ENCODE peak calls at places on chromosomes 13 and 19, in six cellular contexts. H, V, S, U, Y and J are unnamed samples.
A peak's percentile ranks its signal among the peaks of the same experiment; 100 is the strongest.

GRCh38 chr19:50300814-50301606 is 28.2 kb downstream of the KCNC3 start:
- DNase-seq in H (no peak), V (peak; percentile 10), S (peak; percentile 76), U (no peak), Y (no peak), J (no peak)

GRCh38 chr19:18500376-18500775 is 21.5 kb downstream of the ELL start:
- DNase-seq in H (no peak), V (no peak), S (no peak), U (no peak), Y (no peak), J (no peak)

GRCh38 chr13:41952749-41953148 is 8.2 kb downstream of the VWA8 start:
- DNase-seq in H (no peak), V (no peak), S (no peak), U (no peak), Y (no peak), J (no peak)

GRCh38 chr13:28467886-28468519 is 26.9 kb downstream of the FLT1 start:
- DNase-seq in H (no peak), V (peak; percentile 56), S (no peak), U (no peak), Y (no peak), J (no peak)

GRCh38 chr13:37899753-37900152 is 30.2 kb upstream of the TRPC4 start:
- DNase-seq in H (peak; percentile 55), V (no peak), S (no peak), U (no peak), Y (no peak), J (no peak)

GRCh38 chr19:3849092-3849491 is 19.7 kb downstream of the ZFR2 start:
- DNase-seq in H (peak; percentile 45), V (no peak), S (no peak), U (peak; percentile 39), Y (no peak), J (peak; percentile 38)

GRCh38 chr13:42707003-42707402 is 74.4 kb upstream of the FAM216B start:
- DNase-seq in H (no peak), V (no peak), S (no peak), U (no peak), Y (no peak), J (no peak)

GRCh38 chr13:24741791-24742190 is 22.2 kb upstream of the RNF17 start:
- DNase-seq in H (no peak), V (no peak), S (no peak), U (no peak), Y (no peak), J (no peak)

GRCh38 chr13:40819797-40820315 is 30.4 kb downstream of the SLC25A15 start:
- DNase-seq in H (no peak), V (no peak), S (no peak), U (no peak), Y (no peak), J (no peak)

GRCh38 chr13:76647550-76647949 is 238.7 kb downstream of the KCTD12 start:
- DNase-seq in H (no peak), V (peak; percentile 37), S (no peak), U (no peak), Y (no peak), J (no peak)

GRCh38 chr19:17184381-17184841 is 30.7 kb upstream of the USE1 start:
- DNase-seq in H (no peak), V (no peak), S (no peak), U (peak; percentile 32), Y (no peak), J (no peak)

GRCh38 chr13:109427148-109427547 is 359.2 kb downstream of the IRS2 start:
- DNase-seq in H (no peak), V (peak; percentile 33), S (peak; percentile 12), U (no peak), Y (no peak), J (no peak)

GRCh38 chr13:84118845-84119409 is 236.7 kb upstream of the SLITRK1 start:
- DNase-seq in H (no peak), V (no peak), S (no peak), U (no peak), Y (no peak), J (no peak)

GRCh38 chr13:70310720-70311119 is 202.5 kb upstream of the KLHL1 start:
- DNase-seq in H (peak; percentile 68), V (no peak), S (peak; percentile 63), U (peak; percentile 24), Y (no peak), J (no peak)

GRCh38 chr13:84439108-84439507 is 556.8 kb upstream of the SLITRK1 start:
- DNase-seq in H (no peak), V (no peak), S (no peak), U (no peak), Y (no peak), J (no peak)

DNA sequence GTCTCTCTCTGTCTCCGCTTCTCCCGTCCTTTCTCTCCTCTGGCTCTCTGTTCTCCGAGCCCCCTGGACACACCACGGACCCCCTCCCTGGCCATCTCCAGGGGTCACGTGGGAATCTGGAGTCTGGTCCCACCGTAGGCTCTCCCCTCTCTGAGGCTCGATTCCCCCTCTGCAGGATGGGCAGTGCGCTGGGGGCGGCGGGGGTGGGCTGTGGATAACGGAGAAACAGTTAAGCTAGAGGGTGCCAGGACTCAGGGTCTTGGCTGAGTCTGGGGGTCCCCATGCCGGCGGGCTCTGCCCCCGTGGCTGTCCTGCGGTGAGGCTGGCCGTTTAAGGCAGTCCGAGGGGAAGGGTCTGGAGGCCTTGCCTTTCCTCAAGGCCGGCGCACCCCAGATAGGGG is 462 bp upstream of the MEIS3 start:
- DNase-seq in H (no peak), V (no peak), S (no peak), U (no peak), Y (no peak), J (no peak)
- H3K4me3 ChIP-seq in H (no peak overlapping the region), V (no peak overlapping the region), S (no peak overlapping the region), U (no peak overlapping the region), Y (no peak overlapping the region), J (no peak overlapping the region)

DNA sequence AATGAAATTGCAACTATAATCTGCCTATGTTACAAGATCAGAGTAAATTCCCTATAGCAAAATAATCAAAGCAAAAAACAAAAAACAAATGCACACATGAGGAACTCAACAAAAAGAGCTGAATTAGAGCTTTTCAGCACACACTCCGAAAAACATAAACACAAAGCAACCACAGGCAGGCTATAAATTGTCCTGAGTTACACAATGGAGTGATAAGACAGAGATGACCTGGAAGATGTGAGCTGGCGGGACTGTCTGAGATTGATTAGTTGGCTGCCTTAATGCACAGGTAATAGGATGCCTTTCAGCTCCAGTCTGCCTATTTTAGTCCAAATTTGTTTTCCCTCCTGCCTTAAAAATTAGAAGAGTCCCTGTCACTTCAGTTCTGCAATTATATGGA is 159.0 kb upstream of the FNDC3A start:
- DNase-seq in H (no peak), V (peak; percentile 77), S (no peak), U (no peak), Y (no peak), J (no peak)
- H3K4me3 ChIP-seq in H (no peak overlapping the region), V (no peak overlapping the region), S (no peak overlapping the region), U (no peak overlapping the region), Y (peak overlapping the region; percentile 37), J (peak overlapping the region; percentile 44)

DNA sequence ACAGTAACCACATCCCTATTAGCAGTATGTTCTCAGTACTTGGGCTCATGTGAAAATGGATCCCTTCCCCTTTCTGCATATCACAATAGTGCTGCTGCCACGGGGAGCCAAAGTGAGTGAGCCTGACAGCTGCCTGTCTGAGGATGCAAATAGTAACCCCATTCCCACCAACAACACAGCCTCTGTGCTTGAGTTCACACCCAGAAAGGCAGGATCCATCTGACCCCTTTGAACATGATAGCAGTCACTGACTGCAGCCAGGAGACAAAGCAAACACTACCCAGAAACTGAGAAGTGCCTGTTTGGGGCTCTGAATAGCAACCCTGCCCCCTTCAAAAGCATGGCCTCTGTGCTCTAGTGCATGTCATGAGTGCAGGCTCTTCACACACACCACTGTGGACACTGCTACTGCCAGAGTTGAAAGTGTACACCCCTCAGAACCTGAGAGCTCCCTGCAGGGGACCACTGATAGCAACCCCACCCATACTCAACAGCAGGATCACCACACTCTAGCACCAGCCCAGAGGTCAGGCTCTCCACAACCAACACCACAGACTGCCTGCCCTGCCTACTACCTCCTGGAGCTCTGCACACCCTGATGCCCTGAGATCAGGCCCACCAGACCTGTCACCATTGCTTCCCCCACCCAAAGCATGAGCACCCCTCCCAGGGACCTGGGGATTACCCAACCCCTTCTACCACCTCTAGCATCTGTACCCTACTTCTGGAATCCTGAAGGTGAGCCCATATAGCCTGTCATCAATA is 1563.5 kb upstream of the PRR20A start:
- DNase-seq in H (no peak), V (no peak), S (no peak), U (no peak), Y (no peak), J (no peak)
- H3K4me3 ChIP-seq in H (no peak overlapping the region), V (no peak overlapping the region), S (no peak overlapping the region), U (no peak overlapping the region), Y (no peak overlapping the region), J (no peak overlapping the region)

GRCh38 chr19:28578208-28578607 is 634.7 kb downstream of the UQCRFS1 start:
- DNase-seq in H (no peak), V (no peak), S (no peak), U (no peak), Y (no peak), J (no peak)
- H3K4me3 ChIP-seq in H (no peak overlapping the region), V (no peak overlapping the region), S (no peak overlapping the region), U (no peak overlapping the region), Y (no peak overlapping the region), J (no peak overlapping the region)

GRCh38 chr19:1608414-1609391 is 3.4 kb upstream of the UQCR11 start:
- DNase-seq in H (no peak), V (no peak), S (no peak), U (no peak), Y (no peak), J (peak; percentile 44)
- H3K4me3 ChIP-seq in H (no peak overlapping the region), V (no peak overlapping the region), S (no peak overlapping the region), U (no peak overlapping the region), Y (no peak overlapping the region), J (peak overlapping the region; percentile 68)

GRCh38 chr13:112712451-112712881 is 22.6 kb downstream of the ATP11A start:
- DNase-seq in H (no peak), V (no peak), S (no peak), U (no peak), Y (no peak), J (no peak)

GRCh38 chr13:112709825-112710783 is 20.3 kb downstream of the ATP11A start:
- DNase-seq in H (no peak), V (no peak), S (no peak), U (no peak), Y (no peak), J (no peak)

GRCh38 chr13:112713517-112714253 is 23.8 kb downstream of the ATP11A start:
- DNase-seq in H (no peak), V (peak; percentile 22), S (no peak), U (no peak), Y (no peak), J (no peak)

GRCh38 chr13:112710855-112711527 is 21.2 kb downstream of the ATP11A start:
- DNase-seq in H (no peak), V (no peak), S (no peak), U (no peak), Y (no peak), J (no peak)

DNA sequence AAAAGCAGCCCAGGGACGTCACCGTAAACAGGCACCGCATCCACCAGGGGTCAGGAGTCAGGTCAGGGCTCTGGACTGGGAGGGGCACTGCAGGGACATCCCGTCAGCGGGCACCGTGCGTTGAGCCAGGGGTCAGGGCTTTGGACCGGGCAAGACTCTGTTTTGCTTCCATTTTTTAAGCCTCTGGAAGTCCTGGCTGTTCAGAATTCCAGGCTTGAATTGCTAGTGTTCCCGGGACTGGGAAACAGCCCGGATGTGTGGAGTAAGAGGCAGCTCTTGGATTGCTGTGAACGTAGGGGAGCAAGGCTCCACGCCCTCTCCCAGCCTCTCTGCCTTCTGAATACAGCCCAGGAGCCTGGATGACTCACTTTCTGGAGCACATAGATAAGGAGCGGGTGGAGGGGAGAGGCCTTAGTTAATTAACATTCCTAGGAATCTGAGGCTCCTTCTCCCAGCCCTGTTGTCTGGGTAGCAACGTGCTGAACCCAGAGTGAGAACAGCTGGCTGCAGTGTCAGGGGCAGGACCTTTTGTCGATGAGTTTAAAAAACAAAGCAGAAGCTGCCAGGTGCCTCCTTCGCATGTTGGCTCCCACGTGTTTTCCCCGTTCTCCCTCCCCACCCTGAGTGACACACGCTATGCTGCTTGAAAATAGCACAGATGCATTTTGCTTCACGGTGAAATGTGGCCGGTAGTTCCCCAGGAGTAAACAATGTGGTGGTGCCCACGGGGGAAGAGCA is 21.9 kb downstream of the ATP11A start:
- DNase-seq in H (peak; percentile 95), V (peak; percentile 100), S (peak; percentile 88), U (no peak), Y (peak; percentile 95), J (no peak)
- H3K4me3 ChIP-seq in H (no peak overlapping the region), V (peak overlapping the region; percentile 50), S (peak overlapping the region; percentile 35), U (no peak overlapping the region), Y (peak overlapping the region; percentile 9), J (no peak overlapping the region)